ENCODE peak calls at places on chromosomes 12 and 14, in four cellular contexts. A is H9, S is IMR-90, K is mesendoderm. O is an unnamed sample.

GRCh38 chr12:57135939-57136338 is 7.7 kb downstream of the LRP1 start:
- DNase-seq in A (peak), S (peak), K (no peak), O (no peak)

GRCh38 chr14:24071836-24072420 is 566 bp downstream of the CPNE6 start:
- DNase-seq in A (no peak), S (no peak), K (no peak), O (no peak)

GRCh38 chr14:99452968-99453367 is 27.7 kb downstream of the SETD3 start:
- DNase-seq in A (no peak), S (no peak), K (no peak), O (no peak)

GRCh38 chr12:21330682-21331253 is 3.9 kb downstream of the SLCO1A2 start:
- DNase-seq in A (no peak), S (peak), K (peak), O (no peak)

GRCh38 chr14:61145903-61146411 is 135.2 kb downstream of the TMEM30B start:
- DNase-seq in A (no peak), S (peak), K (peak), O (no peak)

GRCh38 chr12:86727151-86727550 is 471.0 kb upstream of the MGAT4C start:
- DNase-seq in A (no peak), S (peak), K (no peak), O (no peak)

GRCh38 chr14:61480704-61481285 is 159.4 kb downstream of the PRKCH start:
- DNase-seq in A (no peak), S (no peak), K (no peak), O (no peak)

GRCh38 chr12:70243510-70244331 is 488 bp downstream of the CNOT2 start:
- DNase-seq in A (peak), S (peak), K (peak), O (no peak)

GRCh38 chr12:113049976-113050742 is 6.4 kb upstream of the DTX1 start:
- DNase-seq in A (peak), S (no peak), K (peak), O (no peak)

GRCh38 chr12:96617178-96617577 is 127.8 kb downstream of the CFAP54 start:
- DNase-seq in A (no peak), S (no peak), K (peak), O (no peak)

GRCh38 chr14:94756310-94756709 is 13.6 kb downstream of the GSC start:
- DNase-seq in A (no peak), S (no peak), K (no peak), O (no peak)

GRCh38 chr12:95918194-95918993 is 24.0 kb downstream of the CCDC38 start:
- DNase-seq in A (peak), S (peak), K (peak), O (no peak)

GRCh38 chr12:85057370-85057963 is 21.3 kb downstream of the LRRIQ1 start:
- DNase-seq in A (peak), S (peak), K (peak), O (no peak)

GRCh38 chr12:55797068-55797467 is 20.5 kb downstream of the SARNP start:
- DNase-seq in A (no peak), S (peak), K (peak), O (no peak)

GRCh38 chr14:50013934-50014333 is 102.4 kb downstream of the VCPKMT start:
- DNase-seq in A (no peak), S (no peak), K (no peak), O (no peak)

GRCh38 chr12:91562476-91562875 is 379.9 kb upstream of the DCN start:
- DNase-seq in A (no peak), S (peak), K (no peak), O (no peak)

GRCh38 chr12:120761581-120761980 is 36.0 kb downstream of the ACADS start:
- DNase-seq in A (no peak), S (peak), K (no peak), O (no peak)

GRCh38 chr14:73753887-73754880 is 40.0 kb upstream of the PNMA1 start:
- DNase-seq in A (peak), S (no peak), K (no peak), O (no peak)

GRCh38 chr12:39503445-39503844 is 60.5 kb upstream of the KIF21A start:
- DNase-seq in A (no peak), S (no peak), K (peak), O (no peak)

GRCh38 chr12:76310110-76310509 is 38.1 kb downstream of the BBS10 start:
- DNase-seq in A (no peak), S (peak), K (no peak), O (no peak)
- H4K5ac ChIP-seq in A (no peak), S (no peak), K (no peak), O (no peak)

DNA sequence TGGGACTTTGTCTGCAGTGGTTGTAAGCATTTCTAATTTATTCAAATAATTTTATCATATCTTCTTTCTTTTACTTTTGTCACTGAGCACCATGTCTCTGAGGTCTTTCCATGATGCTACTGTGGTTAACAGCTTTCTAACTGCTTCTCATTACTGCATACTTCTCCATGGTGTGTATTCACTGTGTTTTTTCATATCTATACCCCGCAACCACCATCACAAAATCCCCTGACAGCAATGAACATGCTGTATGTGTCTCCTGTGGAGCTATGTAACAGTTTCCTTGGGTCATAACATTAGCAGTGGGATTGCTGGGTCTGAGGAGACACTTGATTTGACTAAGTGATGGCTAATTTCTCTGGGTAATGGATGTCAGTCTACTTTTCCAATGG is 29.2 kb upstream of the CHST11 start:
- DNase-seq in A (no peak), S (no peak), K (no peak), O (no peak)
- H4K5ac ChIP-seq in A (no peak), S (no peak), K (no peak), O (no peak)

DNA sequence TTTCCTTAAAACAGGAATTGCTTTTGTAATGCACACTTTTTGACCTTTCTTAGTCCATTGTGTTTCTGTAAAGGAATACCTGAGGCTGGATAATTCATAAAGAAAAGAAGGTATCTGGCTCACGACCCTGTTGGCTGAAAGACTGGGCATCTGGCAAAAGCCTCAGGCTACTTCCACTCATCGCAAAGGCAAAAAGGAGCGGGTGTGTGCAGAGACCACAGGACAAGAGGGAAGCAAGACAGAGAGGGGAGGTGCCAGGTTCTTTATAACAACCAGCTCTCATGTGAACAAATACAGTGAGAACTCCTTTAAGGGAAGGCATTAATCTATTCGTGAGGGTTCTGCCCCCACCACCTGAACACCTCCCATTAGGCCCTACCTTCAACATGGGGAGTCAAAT is 182.1 kb downstream of the C12orf50 start:
- DNase-seq in A (peak), S (no peak), K (peak), O (no peak)
- H4K5ac ChIP-seq in A (no peak), S (peak), K (no peak), O (no peak)

GRCh38 chr12:87952850-87953249 is 76.4 kb downstream of the C12orf50 start:
- DNase-seq in A (no peak), S (no peak), K (no peak), O (no peak)

GRCh38 chr12:87952223-87952622 is 77.0 kb downstream of the C12orf50 start:
- DNase-seq in A (no peak), S (no peak), K (no peak), O (no peak)

GRCh38 chr12:87953257-87953860 is 75.8 kb downstream of the C12orf50 start:
- DNase-seq in A (no peak), S (peak), K (peak), O (no peak)
- H4K5ac ChIP-seq in A (no peak), S (no peak), K (no peak), O (no peak)

GRCh38 chr14:102882233-102882906 is 40.1 kb upstream of the AMN start:
- DNase-seq in A (no peak), S (no peak), K (no peak), O (no peak)

GRCh38 chr14:102875652-102876051 is 46.8 kb upstream of the AMN start:
- DNase-seq in A (no peak), S (peak), K (no peak), O (no peak)

GRCh38 chr14:102878174-102878969 is 44.1 kb upstream of the AMN start:
- DNase-seq in A (no peak), S (no peak), K (peak), O (no peak)

GRCh38 chr14:102883028-102883953 is 39.2 kb upstream of the AMN start:
- DNase-seq in A (no peak), S (no peak), K (no peak), O (no peak)

DNA sequence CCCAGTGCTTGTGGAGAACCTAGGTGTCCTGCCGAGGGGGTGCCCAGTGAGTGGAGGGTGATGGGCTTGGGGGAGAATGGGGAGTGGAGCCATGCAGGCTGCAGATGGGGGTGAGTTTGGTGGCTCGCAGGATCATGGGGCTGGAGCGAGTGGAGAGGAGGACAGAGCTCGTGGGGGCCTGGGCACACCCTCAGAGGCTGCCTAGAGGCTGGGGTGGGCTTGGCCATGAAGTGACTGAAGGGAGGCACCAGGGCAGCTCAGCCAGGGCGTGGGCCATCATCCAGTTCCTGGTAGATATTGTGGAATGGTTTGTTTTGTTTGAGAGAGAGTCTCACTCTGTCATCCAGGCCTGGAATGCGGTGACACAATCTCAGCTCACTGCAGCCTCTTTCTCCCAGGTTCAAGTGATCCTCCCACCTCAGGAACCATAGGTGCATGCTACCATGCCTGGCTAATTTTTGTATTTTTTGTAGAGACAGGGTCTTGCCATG is 43.4 kb upstream of the AMN start:
- DNase-seq in A (no peak), S (no peak), K (peak), O (no peak)
- H4K5ac ChIP-seq in A (no peak), S (no peak), K (no peak), O (no peak)

GRCh38 chr12:52618216-52618615 is at the start of gene KRT73:
- DNase-seq in A (peak), S (no peak), K (no peak), O (no peak)
- H4K5ac ChIP-seq in A (no peak), S (no peak), K (no peak), O (no peak)

GRCh38 chr14:101066826-101067508 is 163.4 kb upstream of the RTL1 start:
- DNase-seq in A (peak), S (no peak), K (no peak), O (no peak)

GRCh38 chr14:101069666-101070362 is 166.3 kb upstream of the RTL1 start:
- DNase-seq in A (peak), S (no peak), K (no peak), O (peak)

GRCh38 chr14:101070540-101071492 is 167.3 kb upstream of the RTL1 start:
- DNase-seq in A (peak), S (no peak), K (no peak), O (peak)

GRCh38 chr14:101068293-101068957 is 164.9 kb upstream of the RTL1 start:
- DNase-seq in A (peak), S (no peak), K (peak), O (no peak)

GRCh38 chr14:101068958-101069549 is 165.5 kb upstream of the RTL1 start:
- DNase-seq in A (peak), S (no peak), K (no peak), O (no peak)
- H4K5ac ChIP-seq in A (no peak), S (no peak), K (no peak), O (no peak)

GRCh38 chr12:93758974-93759373 is 81.8 kb downstream of the CRADD start:
- DNase-seq in A (no peak), S (no peak), K (no peak), O (no peak)

GRCh38 chr12:93757792-93758694 is 80.9 kb downstream of the CRADD start:
- DNase-seq in A (no peak), S (no peak), K (no peak), O (no peak)

GRCh38 chr12:93753285-93753684 is 76.1 kb downstream of the CRADD start:
- DNase-seq in A (no peak), S (no peak), K (no peak), O (no peak)

GRCh38 chr12:93753838-93754429 is 76.8 kb downstream of the CRADD start:
- DNase-seq in A (no peak), S (no peak), K (no peak), O (no peak)

DNA sequence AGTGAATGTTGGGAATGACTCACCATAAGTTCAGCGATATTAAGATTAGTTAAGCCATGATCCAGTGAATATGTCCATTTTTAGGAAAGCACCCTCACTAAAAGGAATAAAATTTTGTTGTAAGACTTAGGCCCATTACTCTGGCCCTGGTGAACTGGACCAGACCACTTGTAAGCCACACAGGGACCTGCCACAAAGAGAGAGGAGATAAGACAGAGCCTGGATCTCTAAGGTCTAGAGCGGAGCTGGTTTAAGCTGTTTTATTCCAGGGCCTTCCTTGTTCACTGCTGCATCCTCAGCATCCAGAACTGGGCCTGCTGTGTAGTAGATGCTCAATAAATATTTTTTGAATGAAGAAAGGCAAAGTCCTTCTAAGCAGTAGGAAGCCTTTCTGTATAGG is 79.1 kb downstream of the CRADD start:
- DNase-seq in A (no peak), S (no peak), K (no peak), O (no peak)
- H4K5ac ChIP-seq in A (no peak), S (no peak), K (no peak), O (no peak)

O was measured in H1.